ENCODE peak calls at places on chromosomes 6 and 20, in five cellular contexts. X, C, K, B and D are unnamed samples.
A peak's percentile ranks its signal among the peaks of the same experiment; 100 is the strongest.

GRCh38 chr6:105949939-105950582 is 136.1 kb upstream of the PRDM1 start:
- DNase-seq in X (no peak), C (no peak), K (no peak), B (no peak), D (peak; percentile 30)

GRCh38 chr6:92577077-92577719 is 842.2 kb downstream of the EPHA7 start:
- DNase-seq in X (no peak), C (no peak), K (peak; percentile 52), B (no peak), D (peak; percentile 18)

GRCh38 chr6:148947621-148948444 is 201.0 kb downstream of the UST start:
- DNase-seq in X (peak; percentile 94), C (peak; percentile 71), K (peak; percentile 74), B (peak; percentile 27), D (peak; percentile 93)

GRCh38 chr20:61668064-61668463 is 397.6 kb downstream of the TAF4 start:
- DNase-seq in X (no peak), C (no peak), K (no peak), B (no peak), D (no peak)

GRCh38 chr6:109117346-109118035 is 22.2 kb downstream of the CEP57L1 start:
- DNase-seq in X (no peak), C (no peak), K (peak; percentile 10), B (peak; percentile 85), D (no peak)

GRCh38 chr6:142377112-142377848 is 75.5 kb downstream of the ADGRG6 start:
- DNase-seq in X (peak; percentile 65), C (no peak), K (peak; percentile 69), B (no peak), D (peak; percentile 65)

GRCh38 chr20:46897471-46897870 is 2.8 kb downstream of the EYA2 start:
- DNase-seq in X (no peak), C (no peak), K (no peak), B (no peak), D (no peak)

GRCh38 chr6:170295519-170296422 is 4.9 kb upstream of the DLL1 start:
- DNase-seq in X (peak; percentile 85), C (peak; percentile 68), K (no peak), B (no peak), D (peak; percentile 91)

GRCh38 chr6:82889117-82889516 is 176.5 kb downstream of the UBE3D start:
- DNase-seq in X (no peak), C (no peak), K (no peak), B (no peak), D (no peak)

GRCh38 chr6:149129401-149130077 is 188.0 kb upstream of the TAB2 start:
- DNase-seq in X (no peak), C (no peak), K (no peak), B (no peak), D (no peak)

GRCh38 chr20:16052406-16052805 is 520.8 kb downstream of the KIF16B start:
- DNase-seq in X (no peak), C (no peak), K (no peak), B (no peak), D (no peak)

GRCh38 chr6:156976144-156977088 is 199.2 kb downstream of the ARID1B start:
- DNase-seq in X (no peak), C (no peak), K (no peak), B (no peak), D (no peak)

GRCh38 chr20:51447097-51447764 is 95.3 kb downstream of the NFATC2 start:
- DNase-seq in X (no peak), C (no peak), K (peak; percentile 49), B (no peak), D (no peak)

GRCh38 chr20:50368813-50369224 is 141.4 kb upstream of the PTPN1 start:
- DNase-seq in X (no peak), C (peak; percentile 84), K (peak; percentile 80), B (no peak), D (no peak)

GRCh38 chr6:63635165-63635562 is 438 bp upstream of the PHF3 start:
- DNase-seq in X (no peak), C (no peak), K (no peak), B (no peak), D (no peak)

GRCh38 chr6:51450958-51451357 is 632.3 kb downstream of the TFAP2B start:
- DNase-seq in X (no peak), C (no peak), K (no peak), B (no peak), D (no peak)

GRCh38 chr6:137353842-137354397 is 134.7 kb upstream of the IFNGR1 start:
- DNase-seq in X (no peak), C (no peak), K (peak; percentile 100), B (no peak), D (no peak)

GRCh38 chr6:17086469-17086868 is 15.4 kb upstream of the STMND1 start:
- DNase-seq in X (no peak), C (peak; percentile 60), K (peak; percentile 63), B (no peak), D (peak; percentile 29)

GRCh38 chr6:112620832-112621569 is 273.9 kb downstream of the RFPL4B start:
- DNase-seq in X (no peak), C (peak; percentile 11), K (no peak), B (no peak), D (no peak)

GRCh38 chr6:20211037-20211940 is 980 bp downstream of the MBOAT1 start:
- DNase-seq in X (no peak), C (no peak), K (no peak), B (no peak), D (peak; percentile 25)

GRCh38 chr6:165747963-165748362 is 84.9 kb upstream of the PDE10A start:
- DNase-seq in X (no peak), C (no peak), K (no peak), B (no peak), D (no peak)

GRCh38 chr20:43388267-43389081 is 69.2 kb upstream of the SRSF6 start:
- DNase-seq in X (no peak), C (no peak), K (no peak), B (no peak), D (no peak)

GRCh38 chr6:149328083-149328482 is 10.6 kb downstream of the TAB2 start:
- DNase-seq in X (no peak), C (no peak), K (no peak), B (no peak), D (no peak)

GRCh38 chr6:37068523-37069270 is 63.2 kb downstream of the FGD2 start:
- DNase-seq in X (no peak), C (no peak), K (no peak), B (no peak), D (no peak)

GRCh38 chr6:15993716-15994228 is 135.1 kb upstream of the MYLIP start:
- DNase-seq in X (no peak), C (no peak), K (no peak), B (no peak), D (no peak)

GRCh38 chr20:63977392-63978276 is 1.8 kb downstream of the SAMD10 start:
- DNase-seq in X (no peak), C (peak; percentile 38), K (peak; percentile 87), B (no peak), D (no peak)

GRCh38 chr6:13412211-13412610 is 75.2 kb downstream of the GFOD1 start:
- DNase-seq in X (no peak), C (no peak), K (no peak), B (no peak), D (no peak)

GRCh38 chr6:13412639-13413465 is 74.5 kb downstream of the GFOD1 start:
- DNase-seq in X (no peak), C (no peak), K (peak; percentile 80), B (no peak), D (no peak)

GRCh38 chr6:13413466-13413862 is 73.9 kb downstream of the GFOD1 start:
- DNase-seq in X (no peak), C (no peak), K (peak; percentile 92), B (no peak), D (no peak)

GRCh38 chr6:13415276-13415675 is 72.1 kb downstream of the GFOD1 start:
- DNase-seq in X (no peak), C (no peak), K (no peak), B (no peak), D (no peak)

GRCh38 chr6:13413906-13414555 is 73.4 kb downstream of the GFOD1 start:
- DNase-seq in X (no peak), C (no peak), K (no peak), B (no peak), D (no peak)
- TF ChIP-seq ATF2 in X (no peak), C (no peak), K (no peak), B (no peak), D (no peak)

GRCh38 chr20:3423126-3423525 is 15.7 kb upstream of the DNAAF9 start:
- DNase-seq in X (no peak), C (no peak), K (no peak), B (no peak), D (no peak)

GRCh38 chr20:3421985-3422384 is 14.5 kb upstream of the DNAAF9 start:
- DNase-seq in X (no peak), C (no peak), K (no peak), B (no peak), D (no peak)

DNA sequence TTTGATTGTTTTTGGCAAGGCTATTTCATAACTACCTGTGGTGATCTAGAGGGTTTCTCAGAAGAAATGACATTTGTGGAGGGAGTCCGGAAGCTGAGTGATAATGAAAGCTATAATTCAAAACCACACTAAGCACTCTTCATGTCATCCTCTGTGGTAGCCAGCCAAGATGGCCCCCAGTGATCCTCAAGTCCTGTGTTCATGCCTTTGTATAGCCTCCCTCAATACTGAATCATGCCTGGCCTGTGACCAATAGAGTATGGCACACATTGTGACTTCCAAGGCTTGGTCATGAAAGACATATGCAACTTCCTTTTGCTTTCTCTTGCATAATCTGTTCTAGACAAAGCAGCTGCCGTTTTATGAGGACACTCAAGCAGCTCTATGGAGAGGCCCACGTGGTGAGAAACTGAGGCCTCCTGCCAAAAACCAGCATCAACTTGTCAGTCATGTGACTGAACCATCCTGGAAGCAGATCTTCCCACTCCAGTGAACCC is 12.8 kb upstream of the DNAAF9 start:
- DNase-seq in X (no peak), C (no peak), K (no peak), B (peak; percentile 78), D (no peak)
- TF ChIP-seq ATF2 in X (no peak), C (no peak), K (no peak), B (peak; percentile 91), D (no peak)

DNA sequence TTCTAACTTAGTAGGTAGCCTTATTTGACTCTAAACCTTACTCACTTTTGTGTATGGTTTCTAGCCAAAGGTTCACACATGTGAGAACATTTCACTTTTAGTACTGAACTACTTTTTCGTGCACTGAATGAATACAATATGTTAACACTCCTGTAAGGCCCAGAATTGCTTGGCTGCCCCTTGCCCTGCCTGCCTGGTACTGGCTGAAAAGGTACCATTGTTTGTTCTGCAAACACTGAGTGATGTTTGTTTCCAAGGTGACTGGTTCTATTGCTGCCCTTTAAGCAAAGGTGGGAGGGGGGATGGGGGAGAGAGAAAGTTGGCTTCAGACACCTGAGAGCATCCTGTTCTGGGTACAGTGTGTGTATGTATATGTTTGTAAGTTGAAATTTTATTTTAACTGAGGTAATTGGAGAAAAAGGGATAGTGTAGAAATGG is 31.2 kb downstream of the RREB1 start:
- DNase-seq in X (no peak), C (no peak), K (peak; percentile 98), B (no peak), D (peak; percentile 36)
- TF ChIP-seq ATF2 in X (no peak), C (no peak), K (no peak), B (no peak), D (no peak)

DNA sequence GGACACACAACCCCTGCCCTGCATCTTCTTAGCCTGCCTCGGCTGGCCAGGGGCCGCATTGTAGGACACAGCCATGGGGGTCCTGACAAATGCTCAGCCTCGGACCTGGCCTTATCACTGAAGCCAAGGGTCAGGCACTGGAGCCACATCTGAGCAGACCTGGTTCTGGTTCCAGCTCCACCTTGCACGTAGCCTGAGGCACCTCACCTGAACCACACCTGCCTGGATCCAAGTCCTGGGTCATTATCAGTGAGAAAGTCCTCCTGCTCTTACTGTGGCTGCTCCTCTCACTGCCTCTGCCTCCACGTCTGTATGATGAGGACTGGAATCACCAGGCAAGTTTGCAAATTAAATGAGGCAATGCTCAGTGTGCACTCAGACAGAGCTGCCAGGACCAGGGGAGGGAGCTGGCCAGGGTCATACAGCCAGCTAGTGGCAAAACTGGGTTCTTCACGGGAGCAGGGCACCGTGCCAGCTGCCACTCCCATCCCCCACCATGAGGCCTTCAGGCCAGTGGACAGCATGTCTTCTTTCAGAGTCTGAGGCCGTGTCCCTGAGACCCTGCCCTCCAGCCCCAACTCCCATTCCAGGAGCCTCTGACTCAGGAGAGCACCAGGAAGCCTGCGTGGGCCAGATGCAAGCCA is 40.2 kb downstream of the MRPL14 start:
- DNase-seq in X (no peak), C (no peak), K (no peak), B (no peak), D (no peak)
- TF ChIP-seq ATF2 in X (no peak), C (no peak), K (no peak), B (no peak), D (no peak)